ENCODE peak calls at places on chromosomes 6 and 20, in ten cellular contexts. C, Y, D, J, P, N, M, F, R and H are unnamed samples.

GRCh38 chr6:89375902-89376301 is 23.4 kb upstream of the UBE2J1 start:
- DNase-seq in N (no peak), D (no peak), Y (no peak), M (no peak), J (no peak), F (no peak), P (no peak), C (no peak), R (no peak), H (no peak)

GRCh38 chr6:149508485-149508884 is 23.7 kb upstream of the ZC3H12D start:
- DNase-seq in R (no peak), M (no peak), Y (no peak), D (no peak), C (no peak), J (no peak), F (no peak), P (no peak), N (no peak), H (no peak)

GRCh38 chr20:62662422-62662821 is 20.1 kb downstream of the SLCO4A1 start:
- DNase-seq in M (no peak), C (no peak), Y (no peak), N (no peak), P (no peak), F (no peak), D (no peak), J (no peak), R (no peak), H (no peak)

GRCh38 chr20:49964964-49965780 is 17.6 kb upstream of the SNAI1 start:
- DNase-seq in C (peak; percentile 59), M (no peak), J (no peak), Y (peak; percentile 68), N (peak; percentile 46), P (peak; percentile 36), F (no peak), R (no peak), D (no peak), H (peak; percentile 54)

GRCh38 chr6:132495604-132496079 is 17.3 kb downstream of the STX7 start:
- DNase-seq in F (no peak), J (no peak), D (no peak), M (no peak), C (no peak), P (no peak), N (no peak), R (no peak), Y (no peak), H (no peak)

GRCh38 chr6:72738091-72738490 is 116.2 kb downstream of the KCNQ5 start:
- DNase-seq in J (no peak), F (no peak), Y (no peak), R (no peak), P (no peak), N (no peak), D (no peak), C (no peak), M (no peak), H (no peak)

GRCh38 chr6:33806795-33807194 is 3.0 kb upstream of the MLN start:
- DNase-seq in R (no peak), P (no peak), N (no peak), F (no peak), D (no peak), M (no peak), J (no peak), C (no peak), Y (peak; percentile 51), H (no peak)

GRCh38 chr20:15811951-15812350 is 761.3 kb downstream of the KIF16B start:
- DNase-seq in C (no peak), F (no peak), J (no peak), R (no peak), D (no peak), N (no peak), Y (no peak), M (no peak), P (no peak), H (no peak)

GRCh38 chr6:135905604-135906300 is 54.3 kb downstream of the PDE7B start:
- DNase-seq in N (no peak), R (no peak), D (no peak), M (no peak), P (no peak), J (no peak), F (peak; percentile 35), C (no peak), Y (no peak), H (no peak)

GRCh38 chr20:44785768-44786167 is 24.6 kb downstream of the RIMS4 start:
- DNase-seq in N (no peak), F (no peak), M (no peak), Y (no peak), R (no peak), C (no peak), P (no peak), J (no peak), D (no peak), H (no peak)

GRCh38 chr20:10332656-10333421 is 101.2 kb downstream of the MKKS start:
- DNase-seq in N (no peak), F (no peak), C (no peak), D (no peak), J (no peak), Y (no peak), P (no peak), M (no peak), R (no peak), H (no peak)

GRCh38 chr6:140897804-140898573 is 1234.7 kb upstream of the GJE1 start:
- DNase-seq in Y (no peak), M (no peak), R (no peak), C (no peak), J (no peak), D (no peak), F (peak; percentile 48), P (peak; percentile 56), N (peak; percentile 70), H (peak; percentile 67)

GRCh38 chr6:169932491-169932890 is 181.1 kb downstream of the ERMARD start:
- DNase-seq in P (no peak), F (no peak), Y (no peak), J (no peak), C (no peak), M (no peak), D (no peak), R (no peak), N (no peak), H (no peak)

GRCh38 chr6:39037082-39037487 is 11.5 kb upstream of the GLP1R start:
- DNase-seq in Y (no peak), J (no peak), R (no peak), D (no peak), N (no peak), F (no peak), P (no peak), M (no peak), C (no peak), H (no peak)

GRCh38 chr20:58421497-58421850 is 32.4 kb downstream of the VAPB start:
- DNase-seq in N (no peak), R (no peak), P (no peak), J (no peak), F (no peak), M (no peak), D (no peak), C (no peak), Y (no peak), H (no peak)

GRCh38 chr6:135243871-135244796 is 63.0 kb downstream of the MYB start:
- DNase-seq in N (no peak), R (no peak), F (no peak), P (no peak), J (no peak), D (no peak), M (no peak), C (no peak), Y (no peak), H (no peak)

GRCh38 chr20:37381621-37382538 is 35.9 kb downstream of the SRC start:
- DNase-seq in F (no peak), P (no peak), D (no peak), C (no peak), N (peak; percentile 58), Y (no peak), R (no peak), J (no peak), M (no peak), H (no peak)

GRCh38 chr6:126724821-126725220 is 384.9 kb downstream of the CENPW start:
- DNase-seq in P (no peak), C (no peak), J (no peak), D (no peak), R (no peak), M (no peak), N (no peak), F (no peak), Y (no peak), H (no peak)

GRCh38 chr6:163999475-164000125 is 585.1 kb downstream of the QKI start:
- DNase-seq in J (no peak), D (no peak), Y (no peak), C (no peak), R (no peak), N (no peak), M (no peak), F (no peak), P (no peak), H (no peak)

GRCh38 chr20:61731363-61732181 is 334.1 kb downstream of the TAF4 start:
- DNase-seq in C (no peak), R (no peak), M (no peak), N (no peak), D (no peak), F (peak; percentile 11), J (no peak), P (no peak), Y (peak; percentile 67), H (no peak)

GRCh38 chr20:4150095-4150492 is 134.7 kb upstream of the RNF24 start:
- DNase-seq in N (peak; percentile 63), D (peak; percentile 4), J (no peak), C (peak; percentile 58), F (no peak), Y (peak; percentile 61), R (no peak), P (no peak), M (no peak), H (no peak)